ENCODE peak calls at places on chromosomes 13 and 19, in four cellular contexts. L is activated CD4-positive, alpha-beta T cell treated with anti-CD3 and anti-CD28 coated beads for 4 hours; S is fibroblast of the aortic adventitia; X is AG10803. O is an unnamed sample.

GRCh38 chr19:19510432-19510831 is 4.9 kb downstream of the TSSK6 start:
- DNase-seq in L (no peak), X (peak; percentile 15), S (peak; percentile 9), O (no peak)

GRCh38 chr13:97113231-97114001 is 108.7 kb upstream of the MBNL2 start:
- DNase-seq in X (peak; percentile 15), L (no peak), S (no peak), O (no peak)

GRCh38 chr19:5138606-5139594 is 170.0 kb downstream of the KDM4B start:
- DNase-seq in L (peak; percentile 46), X (peak; percentile 45), S (no peak), O (peak; percentile 65)

GRCh38 chr19:41792513-41793413 is 3.6 kb upstream of the CEACAM3 start:
- DNase-seq in S (peak; percentile 59), L (peak; percentile 60), X (peak; percentile 59), O (peak; percentile 13)

GRCh38 chr13:31807090-31807541 is 67.8 kb downstream of the RXFP2 start:
- DNase-seq in X (peak; percentile 64), S (no peak), L (no peak), O (peak; percentile 13)

GRCh38 chr19:47389150-47389556 is 30.2 kb downstream of the MEIS3 start:
- DNase-seq in L (no peak), X (no peak), S (no peak), O (no peak)

GRCh38 chr13:93227280-93227905 is 786 bp downstream of the GPC6 start:
- DNase-seq in S (peak; percentile 60), L (no peak), X (peak; percentile 54), O (no peak)

GRCh38 chr19:1082165-1082927 is 12.8 kb downstream of the POLR2E start:
- DNase-seq in S (peak; percentile 20), L (peak; percentile 66), X (no peak), O (peak; percentile 76)

GRCh38 chr19:33273881-33274662 is 28.3 kb downstream of the CEBPA start:
- DNase-seq in S (peak; percentile 94), X (peak; percentile 94), L (peak; percentile 48), O (no peak)

GRCh38 chr13:110302986-110303385 is 4.0 kb downstream of the COL4A1 start:
- DNase-seq in L (no peak), S (no peak), X (no peak), O (no peak)

GRCh38 chr13:113627136-113627535 is 30.9 kb downstream of the ATP4B start:
- DNase-seq in L (no peak), X (no peak), S (no peak), O (no peak)

GRCh38 chr19:35100588-35101533 is 14.8 kb upstream of the FXYD3 start:
- DNase-seq in X (no peak), L (no peak), S (no peak), O (no peak)

GRCh38 chr19:3547301-3547731 is 8.3 kb downstream of the TEKTIP1 start:
- DNase-seq in X (peak; percentile 17), S (no peak), L (no peak), O (no peak)

GRCh38 chr13:36862002-36862706 is 43.1 kb downstream of the RFXAP start:
- DNase-seq in L (no peak), X (peak; percentile 1), S (peak; percentile 45), O (no peak)

GRCh38 chr13:50589651-50590054 is 253.8 kb downstream of the DLEU7 start:
- DNase-seq in S (peak; percentile 87), X (peak; percentile 87), L (no peak), O (no peak)

GRCh38 chr19:41887711-41888382 is 4.9 kb downstream of the ARHGEF1 start:
- DNase-seq in S (no peak), L (peak; percentile 90), X (no peak), O (peak; percentile 80)